ENCODE peak calls at places on chromosomes 13 and 19, in nine cellular contexts. B, M, Y, G, V, L, P, O and R are unnamed samples.

GRCh38 chr19:6278740-6279619 is 795 bp downstream of the MLLT1 start:
- DNase-seq in B (no peak), M (no peak), Y (no peak), G (no peak), V (no peak), L (no peak), P (no peak), O (peak), R (no peak)

GRCh38 chr19:35518313-35518712 is 4.9 kb upstream of the DMKN start:
- DNase-seq in B (no peak), M (no peak), Y (peak), G (peak), V (no peak), L (no peak), P (peak), O (no peak), R (no peak)

GRCh38 chr13:102369303-102369702 is 32.5 kb downstream of the FGF14 start:
- DNase-seq in B (no peak), M (no peak), Y (no peak), G (no peak), V (peak), L (no peak), P (no peak), O (no peak), R (no peak)

GRCh38 chr19:56953411-56953810 is 112.9 kb upstream of the PEG3 start:
- DNase-seq in B (no peak), M (no peak), Y (no peak), G (no peak), V (no peak), L (no peak), P (no peak), O (no peak), R (no peak)

GRCh38 chr19:16624236-16624635 is 3.8 kb downstream of the MED26 start:
- DNase-seq in B (no peak), M (no peak), Y (no peak), G (no peak), V (no peak), L (no peak), P (no peak), O (no peak), R (no peak)

GRCh38 chr13:42474954-42475353 is 99.0 kb upstream of the TNFSF11 start:
- DNase-seq in B (no peak), M (no peak), Y (no peak), G (peak), V (no peak), L (no peak), P (peak), O (no peak), R (no peak)

GRCh38 chr19:18257503-18258470 is 16.5 kb downstream of the IQCN start:
- DNase-seq in B (no peak), M (no peak), Y (no peak), G (no peak), V (no peak), L (no peak), P (no peak), O (no peak), R (no peak)

GRCh38 chr19:14112051-14112808 is 5.3 kb downstream of the PRKACA start:
- DNase-seq in B (no peak), M (no peak), Y (no peak), G (no peak), V (no peak), L (no peak), P (no peak), O (no peak), R (no peak)

GRCh38 chr13:56755181-56755580 is 385.5 kb upstream of the PRR20A start:
- DNase-seq in B (peak), M (no peak), Y (no peak), G (no peak), V (no peak), L (no peak), P (no peak), O (no peak), R (no peak)

GRCh38 chr19:48558018-48558684 is 6.2 kb downstream of the SULT2B1 start:
- DNase-seq in B (no peak), M (no peak), Y (no peak), G (no peak), V (no peak), L (no peak), P (peak), O (peak), R (no peak)

GRCh38 chr13:113029487-113030258 is 60.7 kb downstream of the MCF2L start:
- DNase-seq in B (peak), M (peak), Y (peak), G (no peak), V (peak), L (no peak), P (no peak), O (peak), R (peak)

GRCh38 chr13:110275931-110276552 is 30.9 kb downstream of the COL4A1 start:
- DNase-seq in B (no peak), M (no peak), Y (no peak), G (no peak), V (no peak), L (no peak), P (no peak), O (no peak), R (no peak)

GRCh38 chr19:16118489-16119033 is 6.9 kb downstream of the RAB8A start:
- DNase-seq in B (no peak), M (no peak), Y (no peak), G (no peak), V (no peak), L (peak), P (no peak), O (no peak), R (no peak)

GRCh38 chr13:30421093-30422055 is 919 bp upstream of the UBE2L5 start:
- DNase-seq in B (peak), M (peak), Y (peak), G (no peak), V (no peak), L (peak), P (peak), O (peak), R (no peak)

GRCh38 chr13:21053231-21053630 is 8.2 kb downstream of the LATS2 start:
- DNase-seq in B (no peak), M (no peak), Y (no peak), G (no peak), V (no peak), L (no peak), P (no peak), O (no peak), R (no peak)

GRCh38 chr19:2294377-2295335 is 12.7 kb upstream of the PEAK3 start:
- DNase-seq in B (no peak), M (no peak), Y (no peak), G (no peak), V (no peak), L (peak), P (peak), O (no peak), R (no peak)

GRCh38 chr19:5627395-5627904 is 4.6 kb downstream of the SAFB start:
- DNase-seq in B (no peak), M (no peak), Y (no peak), G (no peak), V (no peak), L (peak), P (peak), O (no peak), R (no peak)

GRCh38 chr13:27919299-27919933 is 384 bp upstream of the PDX1 start:
- DNase-seq in B (no peak), M (no peak), Y (peak), G (no peak), V (peak), L (no peak), P (no peak), O (no peak), R (no peak)

GRCh38 chr19:46349311-46349993 is 2.6 kb downstream of the PPP5C start:
- DNase-seq in B (no peak), M (no peak), Y (no peak), G (no peak), V (no peak), L (peak), P (no peak), O (no peak), R (no peak)

GRCh38 chr13:107734891-107735620 is 480.3 kb downstream of the LIG4 start:
- DNase-seq in B (no peak), M (no peak), Y (no peak), G (no peak), V (peak), L (no peak), P (no peak), O (no peak), R (no peak)

GRCh38 chr13:51822106-51822840 is 18.3 kb upstream of the DHRS12 start:
- DNase-seq in B (no peak), M (no peak), Y (no peak), G (no peak), V (no peak), L (no peak), P (no peak), O (no peak), R (no peak)

GRCh38 chr19:58514564-58515020 is 2.8 kb upstream of the SLC27A5 start:
- DNase-seq in B (no peak), M (no peak), Y (no peak), G (no peak), V (no peak), L (no peak), P (no peak), O (no peak), R (no peak)

GRCh38 chr13:60012503-60012902 is 151.2 kb downstream of the DIAPH3 start:
- DNase-seq in B (no peak), M (no peak), Y (peak), G (no peak), V (no peak), L (no peak), P (no peak), O (no peak), R (no peak)

GRCh38 chr19:44903602-44904425 is 1.8 kb upstream of the APOE start:
- DNase-seq in B (peak), M (peak), Y (peak), G (no peak), V (peak), L (peak), P (peak), O (peak), R (peak)

GRCh38 chr19:11480081-11480926 is 542 bp downstream of the ELAVL3 start:
- DNase-seq in B (no peak), M (no peak), Y (no peak), G (no peak), V (peak), L (peak), P (no peak), O (no peak), R (no peak)

GRCh38 chr13:101773062-101773461 is 320.6 kb downstream of the ITGBL1 start:
- DNase-seq in B (no peak), M (no peak), Y (no peak), G (no peak), V (no peak), L (no peak), P (no peak), O (no peak), R (no peak)

GRCh38 chr13:97567510-97568243 is 133.7 kb downstream of the RAP2A start:
- DNase-seq in B (no peak), M (no peak), Y (peak), G (no peak), V (no peak), L (no peak), P (peak), O (peak), R (no peak)

GRCh38 chr13:110824901-110825300 is 90.0 kb downstream of the ANKRD10 start:
- DNase-seq in B (no peak), M (no peak), Y (no peak), G (no peak), V (no peak), L (no peak), P (no peak), O (no peak), R (no peak)

GRCh38 chr13:99176309-99177276 is 24.1 kb upstream of the UBAC2 start:
- DNase-seq in B (peak), M (peak), Y (peak), G (no peak), V (peak), L (peak), P (peak), O (peak), R (peak)

GRCh38 chr19:55486043-55486970 is 1.3 kb downstream of the NAT14 start:
- DNase-seq in B (no peak), M (no peak), Y (no peak), G (no peak), V (no peak), L (no peak), P (no peak), O (no peak), R (no peak)

GRCh38 chr19:17794731-17795494 is at the start of gene B3GNT3:
- DNase-seq in B (peak), M (no peak), Y (peak), G (no peak), V (peak), L (no peak), P (no peak), O (no peak), R (no peak)